ENCODE peak calls at places on chromosomes 3 and 15, in ten cellular contexts. One of them, this sample, is unnamed.

GRCh38 chr3:129181834-129182233 is 1.9 kb downstream of the CNBP start:
- DNase-seq in transverse colon: no peak
- DNase-seq in choroid plexus epithelial cell: no peak
- DNase-seq in activated naive CD4-positive, alpha-beta T cell treated with Interleukin-2 at 50 U/mL for 16 hours: no peak
- DNase-seq in T47D: no peak
- DNase-seq in heart left ventricle: no peak
- DNase-seq in HTR-8/SVneo: no peak
- DNase-seq in fibroblast of lung: no peak
- DNase-seq in ureter: no peak
- DNase-seq in cardiac muscle cell: no peak
- DNase-seq in this sample: no peak

GRCh38 chr3:18656866-18657265 is 231.7 kb upstream of the SATB1 start:
- DNase-seq in heart left ventricle: no peak
- DNase-seq in fibroblast of lung: no peak
- DNase-seq in ureter: no peak
- DNase-seq in choroid plexus epithelial cell: no peak
- DNase-seq in transverse colon: no peak
- DNase-seq in T47D: no peak
- DNase-seq in cardiac muscle cell: no peak
- DNase-seq in HTR-8/SVneo: no peak
- DNase-seq in activated naive CD4-positive, alpha-beta T cell treated with Interleukin-2 at 50 U/mL for 16 hours: no peak
- DNase-seq in this sample: no peak

GRCh38 chr3:186502138-186502941 is 41.8 kb downstream of the CRYGS start:
- DNase-seq in fibroblast of lung: no peak
- DNase-seq in activated naive CD4-positive, alpha-beta T cell treated with Interleukin-2 at 50 U/mL for 16 hours: no peak
- DNase-seq in heart left ventricle: no peak
- DNase-seq in choroid plexus epithelial cell: no peak
- DNase-seq in transverse colon: no peak
- DNase-seq in HTR-8/SVneo: no peak
- DNase-seq in T47D: peak; percentile 44
- DNase-seq in ureter: no peak
- DNase-seq in cardiac muscle cell: peak; percentile 76
- DNase-seq in this sample: no peak

GRCh38 chr3:127735767-127736693 is 63.3 kb downstream of the ABTB1 start:
- DNase-seq in activated naive CD4-positive, alpha-beta T cell treated with Interleukin-2 at 50 U/mL for 16 hours: no peak
- DNase-seq in ureter: no peak
- DNase-seq in fibroblast of lung: peak; percentile 82
- DNase-seq in HTR-8/SVneo: no peak
- DNase-seq in cardiac muscle cell: no peak
- DNase-seq in heart left ventricle: peak; percentile 52
- DNase-seq in T47D: peak; percentile 10
- DNase-seq in choroid plexus epithelial cell: peak; percentile 82
- DNase-seq in transverse colon: peak; percentile 41
- DNase-seq in this sample: peak; percentile 81

GRCh38 chr3:85316252-85316651 is 357.5 kb downstream of the CADM2 start:
- DNase-seq in ureter: no peak
- DNase-seq in fibroblast of lung: no peak
- DNase-seq in cardiac muscle cell: no peak
- DNase-seq in T47D: no peak
- DNase-seq in transverse colon: no peak
- DNase-seq in activated naive CD4-positive, alpha-beta T cell treated with Interleukin-2 at 50 U/mL for 16 hours: no peak
- DNase-seq in HTR-8/SVneo: no peak
- DNase-seq in heart left ventricle: no peak
- DNase-seq in choroid plexus epithelial cell: no peak
- DNase-seq in this sample: no peak

GRCh38 chr15:71143373-71144310 is 28.4 kb downstream of the THSD4 start:
- DNase-seq in fibroblast of lung: no peak
- DNase-seq in ureter: no peak
- DNase-seq in activated naive CD4-positive, alpha-beta T cell treated with Interleukin-2 at 50 U/mL for 16 hours: no peak
- DNase-seq in transverse colon: no peak
- DNase-seq in choroid plexus epithelial cell: no peak
- DNase-seq in T47D: peak; percentile 50
- DNase-seq in cardiac muscle cell: no peak
- DNase-seq in HTR-8/SVneo: no peak
- DNase-seq in heart left ventricle: no peak
- DNase-seq in this sample: no peak

GRCh38 chr3:169189486-169189885 is 474.0 kb downstream of the MECOM start:
- DNase-seq in transverse colon: no peak
- DNase-seq in choroid plexus epithelial cell: no peak
- DNase-seq in cardiac muscle cell: no peak
- DNase-seq in T47D: no peak
- DNase-seq in fibroblast of lung: no peak
- DNase-seq in HTR-8/SVneo: no peak
- DNase-seq in ureter: no peak
- DNase-seq in heart left ventricle: no peak
- DNase-seq in activated naive CD4-positive, alpha-beta T cell treated with Interleukin-2 at 50 U/mL for 16 hours: no peak
- DNase-seq in this sample: no peak

GRCh38 chr3:66486187-66486586 is 14.6 kb downstream of the LRIG1 start:
- DNase-seq in transverse colon: no peak
- DNase-seq in ureter: no peak
- DNase-seq in cardiac muscle cell: no peak
- DNase-seq in heart left ventricle: no peak
- DNase-seq in fibroblast of lung: peak; percentile 82
- DNase-seq in choroid plexus epithelial cell: no peak
- DNase-seq in activated naive CD4-positive, alpha-beta T cell treated with Interleukin-2 at 50 U/mL for 16 hours: no peak
- DNase-seq in T47D: no peak
- DNase-seq in HTR-8/SVneo: no peak
- DNase-seq in this sample: no peak

GRCh38 chr3:186638259-186638658 is 1.9 kb upstream of the FETUB start:
- DNase-seq in ureter: no peak
- DNase-seq in fibroblast of lung: no peak
- DNase-seq in heart left ventricle: no peak
- DNase-seq in cardiac muscle cell: no peak
- DNase-seq in HTR-8/SVneo: no peak
- DNase-seq in T47D: no peak
- DNase-seq in transverse colon: peak; percentile 55
- DNase-seq in choroid plexus epithelial cell: no peak
- DNase-seq in activated naive CD4-positive, alpha-beta T cell treated with Interleukin-2 at 50 U/mL for 16 hours: no peak
- DNase-seq in this sample: no peak

GRCh38 chr15:39495871-39496459 is 84.9 kb upstream of the THBS1 start:
- DNase-seq in heart left ventricle: no peak
- DNase-seq in T47D: no peak
- DNase-seq in cardiac muscle cell: no peak
- DNase-seq in fibroblast of lung: peak; percentile 68
- DNase-seq in activated naive CD4-positive, alpha-beta T cell treated with Interleukin-2 at 50 U/mL for 16 hours: no peak
- DNase-seq in ureter: no peak
- DNase-seq in HTR-8/SVneo: no peak
- DNase-seq in choroid plexus epithelial cell: peak; percentile 77
- DNase-seq in transverse colon: no peak
- DNase-seq in this sample: no peak

GRCh38 chr3:134143828-134144390 is 106.8 kb downstream of the RYK start:
- DNase-seq in cardiac muscle cell: no peak
- DNase-seq in ureter: no peak
- DNase-seq in HTR-8/SVneo: no peak
- DNase-seq in fibroblast of lung: no peak
- DNase-seq in heart left ventricle: no peak
- DNase-seq in choroid plexus epithelial cell: peak; percentile 14
- DNase-seq in T47D: no peak
- DNase-seq in transverse colon: no peak
- DNase-seq in activated naive CD4-positive, alpha-beta T cell treated with Interleukin-2 at 50 U/mL for 16 hours: no peak
- DNase-seq in this sample: no peak

GRCh38 chr3:46383211-46383945 is 12.6 kb downstream of the CCR5 start:
- DNase-seq in cardiac muscle cell: no peak
- DNase-seq in transverse colon: peak; percentile 77
- DNase-seq in heart left ventricle: no peak
- DNase-seq in activated naive CD4-positive, alpha-beta T cell treated with Interleukin-2 at 50 U/mL for 16 hours: no peak
- DNase-seq in choroid plexus epithelial cell: no peak
- DNase-seq in T47D: no peak
- DNase-seq in HTR-8/SVneo: no peak
- DNase-seq in ureter: no peak
- DNase-seq in fibroblast of lung: no peak
- DNase-seq in this sample: no peak

GRCh38 chr3:38327335-38328009 is 19.1 kb upstream of the XYLB start:
- DNase-seq in activated naive CD4-positive, alpha-beta T cell treated with Interleukin-2 at 50 U/mL for 16 hours: no peak
- DNase-seq in fibroblast of lung: peak; percentile 80
- DNase-seq in HTR-8/SVneo: peak; percentile 25
- DNase-seq in cardiac muscle cell: no peak
- DNase-seq in heart left ventricle: no peak
- DNase-seq in transverse colon: no peak
- DNase-seq in ureter: peak; percentile 3
- DNase-seq in T47D: peak; percentile 28
- DNase-seq in choroid plexus epithelial cell: peak; percentile 82
- DNase-seq in this sample: peak; percentile 83

GRCh38 chr3:131386429-131386926 is 4.9 kb downstream of the NUDT16 start:
- DNase-seq in choroid plexus epithelial cell: peak; percentile 64
- DNase-seq in HTR-8/SVneo: no peak
- DNase-seq in fibroblast of lung: no peak
- DNase-seq in ureter: peak; percentile 75
- DNase-seq in activated naive CD4-positive, alpha-beta T cell treated with Interleukin-2 at 50 U/mL for 16 hours: no peak
- DNase-seq in cardiac muscle cell: no peak
- DNase-seq in transverse colon: peak; percentile 79
- DNase-seq in T47D: no peak
- DNase-seq in heart left ventricle: peak; percentile 83
- DNase-seq in this sample: peak; percentile 69

GRCh38 chr15:68816795-68817303 is 3.8 kb downstream of the ANP32A start:
- DNase-seq in activated naive CD4-positive, alpha-beta T cell treated with Interleukin-2 at 50 U/mL for 16 hours: no peak
- DNase-seq in ureter: peak; percentile 59
- DNase-seq in choroid plexus epithelial cell: peak; percentile 29
- DNase-seq in fibroblast of lung: no peak
- DNase-seq in T47D: peak; percentile 5
- DNase-seq in transverse colon: peak; percentile 55
- DNase-seq in HTR-8/SVneo: no peak
- DNase-seq in cardiac muscle cell: peak; percentile 41
- DNase-seq in heart left ventricle: no peak
- DNase-seq in this sample: peak; percentile 60

GRCh38 chr15:58742022-58742421 is 7.5 kb downstream of the ADAM10 start:
- DNase-seq in fibroblast of lung: no peak
- DNase-seq in HTR-8/SVneo: no peak
- DNase-seq in cardiac muscle cell: no peak
- DNase-seq in transverse colon: no peak
- DNase-seq in ureter: no peak
- DNase-seq in heart left ventricle: no peak
- DNase-seq in choroid plexus epithelial cell: no peak
- DNase-seq in activated naive CD4-positive, alpha-beta T cell treated with Interleukin-2 at 50 U/mL for 16 hours: no peak
- DNase-seq in T47D: no peak
- DNase-seq in this sample: no peak

GRCh38 chr15:96160800-96161199 is 169.7 kb upstream of the NR2F2 start:
- DNase-seq in ureter: no peak
- DNase-seq in choroid plexus epithelial cell: no peak
- DNase-seq in HTR-8/SVneo: no peak
- DNase-seq in heart left ventricle: no peak
- DNase-seq in transverse colon: no peak
- DNase-seq in activated naive CD4-positive, alpha-beta T cell treated with Interleukin-2 at 50 U/mL for 16 hours: no peak
- DNase-seq in cardiac muscle cell: no peak
- DNase-seq in fibroblast of lung: no peak
- DNase-seq in T47D: peak; percentile 38
- DNase-seq in this sample: no peak

GRCh38 chr3:44905501-44906159 is 31.2 kb downstream of the TGM4 start:
- DNase-seq in fibroblast of lung: no peak
- DNase-seq in HTR-8/SVneo: no peak
- DNase-seq in activated naive CD4-positive, alpha-beta T cell treated with Interleukin-2 at 50 U/mL for 16 hours: no peak
- DNase-seq in choroid plexus epithelial cell: no peak
- DNase-seq in cardiac muscle cell: no peak
- DNase-seq in T47D: no peak
- DNase-seq in heart left ventricle: no peak
- DNase-seq in ureter: no peak
- DNase-seq in transverse colon: no peak
- DNase-seq in this sample: no peak

GRCh38 chr15:74128785-74129350 is 1.5 kb upstream of the ISLR2 start:
- DNase-seq in transverse colon: no peak
- DNase-seq in cardiac muscle cell: no peak
- DNase-seq in heart left ventricle: no peak
- DNase-seq in activated naive CD4-positive, alpha-beta T cell treated with Interleukin-2 at 50 U/mL for 16 hours: no peak
- DNase-seq in HTR-8/SVneo: no peak
- DNase-seq in T47D: no peak
- DNase-seq in fibroblast of lung: peak; percentile 4
- DNase-seq in choroid plexus epithelial cell: no peak
- DNase-seq in ureter: no peak
- DNase-seq in this sample: no peak

GRCh38 chr15:44775923-44776322 is 39.6 kb downstream of the TRIM69 start:
- DNase-seq in fibroblast of lung: no peak
- DNase-seq in T47D: no peak
- DNase-seq in choroid plexus epithelial cell: no peak
- DNase-seq in activated naive CD4-positive, alpha-beta T cell treated with Interleukin-2 at 50 U/mL for 16 hours: no peak
- DNase-seq in transverse colon: peak; percentile 30
- DNase-seq in cardiac muscle cell: no peak
- DNase-seq in HTR-8/SVneo: no peak
- DNase-seq in ureter: no peak
- DNase-seq in heart left ventricle: no peak
- DNase-seq in this sample: no peak

GRCh38 chr15:89074402-89075012 is 13.7 kb upstream of the ABHD2 start:
- DNase-seq in cardiac muscle cell: no peak
- DNase-seq in choroid plexus epithelial cell: no peak
- DNase-seq in ureter: no peak
- DNase-seq in HTR-8/SVneo: no peak
- DNase-seq in heart left ventricle: no peak
- DNase-seq in fibroblast of lung: no peak
- DNase-seq in activated naive CD4-positive, alpha-beta T cell treated with Interleukin-2 at 50 U/mL for 16 hours: no peak
- DNase-seq in T47D: no peak
- DNase-seq in transverse colon: no peak
- DNase-seq in this sample: no peak

GRCh38 chr15:85607842-85608241 is 186.9 kb downstream of the KLHL25 start:
- DNase-seq in cardiac muscle cell: no peak
- DNase-seq in choroid plexus epithelial cell: peak; percentile 82
- DNase-seq in activated naive CD4-positive, alpha-beta T cell treated with Interleukin-2 at 50 U/mL for 16 hours: no peak
- DNase-seq in transverse colon: no peak
- DNase-seq in fibroblast of lung: peak; percentile 90
- DNase-seq in heart left ventricle: no peak
- DNase-seq in T47D: peak; percentile 14
- DNase-seq in HTR-8/SVneo: peak; percentile 19
- DNase-seq in ureter: no peak
- DNase-seq in this sample: peak; percentile 92